ENCODE peak calls at places on chromosomes 7 and 10, in eight cellular contexts. One of them, this sample, is unnamed.

GRCh38 chr7:40977533-40977932 is 725.4 kb downstream of the INHBA start:
- DNase-seq in transverse colon: no peak
- DNase-seq in Peyer's patch: no peak
- DNase-seq in AG04450: no peak
- DNase-seq in NCI-H460: no peak
- DNase-seq in NCI-H1105: no peak
- DNase-seq in D341Med: no peak
- DNase-seq in kidney glomerular epithelial cell: no peak
- DNase-seq in this sample: no peak

GRCh38 chr7:90749262-90749661 is 153.1 kb downstream of the CDK14 start:
- DNase-seq in AG04450: no peak
- DNase-seq in kidney glomerular epithelial cell: no peak
- DNase-seq in NCI-H1105: no peak
- DNase-seq in Peyer's patch: no peak
- DNase-seq in transverse colon: no peak
- DNase-seq in NCI-H460: no peak
- DNase-seq in D341Med: no peak
- DNase-seq in this sample: no peak

GRCh38 chr7:114087674-114088539 is 169.1 kb upstream of the PPP1R3A start:
- DNase-seq in NCI-H1105: no peak
- DNase-seq in D341Med: peak
- DNase-seq in kidney glomerular epithelial cell: no peak
- DNase-seq in transverse colon: peak
- DNase-seq in Peyer's patch: no peak
- DNase-seq in AG04450: no peak
- DNase-seq in NCI-H460: no peak
- DNase-seq in this sample: no peak

GRCh38 chr7:138513344-138513871 is 53.3 kb downstream of the TRIM24 start:
- DNase-seq in kidney glomerular epithelial cell: no peak
- DNase-seq in NCI-H460: no peak
- DNase-seq in D341Med: no peak
- DNase-seq in Peyer's patch: no peak
- DNase-seq in transverse colon: no peak
- DNase-seq in NCI-H1105: no peak
- DNase-seq in AG04450: no peak
- DNase-seq in this sample: no peak

GRCh38 chr10:12847361-12847975 is 154.0 kb downstream of the CCDC3 start:
- DNase-seq in AG04450: no peak
- DNase-seq in NCI-H1105: no peak
- DNase-seq in kidney glomerular epithelial cell: no peak
- DNase-seq in NCI-H460: no peak
- DNase-seq in Peyer's patch: no peak
- DNase-seq in transverse colon: no peak
- DNase-seq in D341Med: no peak
- DNase-seq in this sample: no peak

GRCh38 chr10:103852189-103852711 is 3.1 kb downstream of the SH3PXD2A start:
- DNase-seq in NCI-H1105: no peak
- DNase-seq in D341Med: no peak
- DNase-seq in transverse colon: peak
- DNase-seq in kidney glomerular epithelial cell: no peak
- DNase-seq in AG04450: no peak
- DNase-seq in Peyer's patch: no peak
- DNase-seq in NCI-H460: no peak
- DNase-seq in this sample: no peak

GRCh38 chr10:17229967-17230682 is 2.1 kb downstream of the VIM start:
- DNase-seq in NCI-H460: peak
- DNase-seq in NCI-H1105: peak
- DNase-seq in AG04450: no peak
- DNase-seq in transverse colon: peak
- DNase-seq in Peyer's patch: peak
- DNase-seq in kidney glomerular epithelial cell: peak
- DNase-seq in D341Med: peak
- DNase-seq in this sample: peak

GRCh38 chr10:33098966-33099663 is 141.1 kb upstream of the ITGB1 start:
- DNase-seq in transverse colon: no peak
- DNase-seq in D341Med: no peak
- DNase-seq in NCI-H460: no peak
- DNase-seq in kidney glomerular epithelial cell: no peak
- DNase-seq in Peyer's patch: no peak
- DNase-seq in AG04450: no peak
- DNase-seq in NCI-H1105: no peak
- DNase-seq in this sample: no peak

GRCh38 chr10:70132098-70133029 is at the start of gene AIFM2:
- DNase-seq in NCI-H460: peak
- DNase-seq in transverse colon: peak
- DNase-seq in NCI-H1105: peak
- DNase-seq in Peyer's patch: peak
- DNase-seq in AG04450: no peak
- DNase-seq in kidney glomerular epithelial cell: peak
- DNase-seq in D341Med: no peak
- DNase-seq in this sample: peak

GRCh38 chr10:48525956-48526355 is 78.9 kb downstream of the ARHGAP22 start:
- DNase-seq in kidney glomerular epithelial cell: no peak
- DNase-seq in Peyer's patch: no peak
- DNase-seq in AG04450: no peak
- DNase-seq in D341Med: no peak
- DNase-seq in transverse colon: no peak
- DNase-seq in NCI-H460: no peak
- DNase-seq in NCI-H1105: no peak
- DNase-seq in this sample: no peak

GRCh38 chr7:106367018-106367420 is 82.2 kb upstream of the NAMPT start:
- DNase-seq in NCI-H1105: no peak
- DNase-seq in D341Med: peak
- DNase-seq in AG04450: no peak
- DNase-seq in transverse colon: no peak
- DNase-seq in Peyer's patch: no peak
- DNase-seq in kidney glomerular epithelial cell: peak
- DNase-seq in NCI-H460: no peak
- DNase-seq in this sample: no peak

GRCh38 chr10:44952779-44953231 is 6.8 kb upstream of the RASSF4 start:
- DNase-seq in Peyer's patch: peak
- DNase-seq in AG04450: no peak
- DNase-seq in D341Med: no peak
- DNase-seq in NCI-H460: no peak
- DNase-seq in transverse colon: no peak
- DNase-seq in kidney glomerular epithelial cell: peak
- DNase-seq in NCI-H1105: no peak
- DNase-seq in this sample: no peak

GRCh38 chr7:3301831-3302618 is 973 bp downstream of the SDK1 start:
- DNase-seq in D341Med: peak
- DNase-seq in transverse colon: no peak
- DNase-seq in AG04450: no peak
- DNase-seq in kidney glomerular epithelial cell: peak
- DNase-seq in Peyer's patch: no peak
- DNase-seq in NCI-H1105: peak
- DNase-seq in NCI-H460: peak
- DNase-seq in this sample: peak

GRCh38 chr7:142685877-142686508 is 63.3 kb upstream of the PRSS1 start:
- DNase-seq in NCI-H1105: peak
- DNase-seq in transverse colon: no peak
- DNase-seq in Peyer's patch: no peak
- DNase-seq in AG04450: no peak
- DNase-seq in kidney glomerular epithelial cell: no peak
- DNase-seq in NCI-H460: no peak
- DNase-seq in D341Med: no peak
- DNase-seq in this sample: peak

GRCh38 chr10:83045731-83046130 is 1093.6 kb upstream of the GHITM start:
- DNase-seq in NCI-H460: no peak
- DNase-seq in Peyer's patch: no peak
- DNase-seq in AG04450: no peak
- DNase-seq in kidney glomerular epithelial cell: no peak
- DNase-seq in NCI-H1105: no peak
- DNase-seq in D341Med: no peak
- DNase-seq in transverse colon: no peak
- DNase-seq in this sample: no peak

GRCh38 chr10:17023386-17024298 is 106.0 kb downstream of the CUBN start:
- DNase-seq in kidney glomerular epithelial cell: peak
- DNase-seq in NCI-H460: peak
- DNase-seq in Peyer's patch: peak
- DNase-seq in NCI-H1105: no peak
- DNase-seq in transverse colon: peak
- DNase-seq in D341Med: no peak
- DNase-seq in AG04450: peak
- DNase-seq in this sample: no peak

GRCh38 chr10:28564905-28565304 is 32.0 kb downstream of the WAC start:
- DNase-seq in transverse colon: no peak
- DNase-seq in kidney glomerular epithelial cell: no peak
- DNase-seq in D341Med: no peak
- DNase-seq in NCI-H460: no peak
- DNase-seq in NCI-H1105: no peak
- DNase-seq in Peyer's patch: no peak
- DNase-seq in AG04450: peak
- DNase-seq in this sample: no peak

GRCh38 chr10:86371116-86371515 is 4.5 kb upstream of the GRID1 start:
- DNase-seq in NCI-H1105: no peak
- DNase-seq in AG04450: no peak
- DNase-seq in D341Med: no peak
- DNase-seq in kidney glomerular epithelial cell: no peak
- DNase-seq in Peyer's patch: no peak
- DNase-seq in transverse colon: no peak
- DNase-seq in NCI-H460: no peak
- DNase-seq in this sample: no peak

GRCh38 chr10:110425684-110426293 is 71.9 kb upstream of the DUSP5 start:
- DNase-seq in Peyer's patch: no peak
- DNase-seq in AG04450: peak
- DNase-seq in D341Med: no peak
- DNase-seq in NCI-H460: peak
- DNase-seq in kidney glomerular epithelial cell: peak
- DNase-seq in transverse colon: no peak
- DNase-seq in NCI-H1105: no peak
- DNase-seq in this sample: no peak

GRCh38 chr10:112580267-112580666 is 133.3 kb downstream of the VTI1A start:
- DNase-seq in transverse colon: no peak
- DNase-seq in kidney glomerular epithelial cell: no peak
- DNase-seq in NCI-H460: no peak
- DNase-seq in NCI-H1105: no peak
- DNase-seq in Peyer's patch: no peak
- DNase-seq in AG04450: no peak
- DNase-seq in D341Med: no peak
- DNase-seq in this sample: no peak

GRCh38 chr10:114276066-114276465 is 37.0 kb downstream of the VWA2 start:
- DNase-seq in Peyer's patch: no peak
- DNase-seq in AG04450: no peak
- DNase-seq in NCI-H460: no peak
- DNase-seq in NCI-H1105: no peak
- DNase-seq in transverse colon: no peak
- DNase-seq in D341Med: no peak
- DNase-seq in kidney glomerular epithelial cell: no peak
- DNase-seq in this sample: no peak

GRCh38 chr10:11095374-11095785 is 77.7 kb downstream of the CELF2 start:
- DNase-seq in transverse colon: no peak
- DNase-seq in Peyer's patch: no peak
- DNase-seq in D341Med: no peak
- DNase-seq in NCI-H1105: no peak
- DNase-seq in kidney glomerular epithelial cell: no peak
- DNase-seq in AG04450: no peak
- DNase-seq in NCI-H460: no peak
- DNase-seq in this sample: no peak

GRCh38 chr10:7070950-7071349 is 339.9 kb downstream of the SFMBT2 start:
- DNase-seq in NCI-H1105: no peak
- DNase-seq in D341Med: no peak
- DNase-seq in Peyer's patch: no peak
- DNase-seq in AG04450: no peak
- DNase-seq in transverse colon: no peak
- DNase-seq in NCI-H460: no peak
- DNase-seq in kidney glomerular epithelial cell: no peak
- DNase-seq in this sample: no peak

GRCh38 chr7:1175967-1176851 is 16.2 kb upstream of the ZFAND2A start:
- DNase-seq in D341Med: peak
- DNase-seq in kidney glomerular epithelial cell: peak
- DNase-seq in transverse colon: peak
- DNase-seq in NCI-H1105: peak
- DNase-seq in NCI-H460: peak
- DNase-seq in Peyer's patch: peak
- DNase-seq in AG04450: no peak
- DNase-seq in this sample: peak

GRCh38 chr10:59465089-59465488 is 102.7 kb upstream of the FAM13C start:
- DNase-seq in kidney glomerular epithelial cell: peak
- DNase-seq in AG04450: peak
- DNase-seq in NCI-H460: no peak
- DNase-seq in Peyer's patch: no peak
- DNase-seq in transverse colon: no peak
- DNase-seq in D341Med: no peak
- DNase-seq in NCI-H1105: no peak
- DNase-seq in this sample: peak

GRCh38 chr10:93874309-93875031 is 19.3 kb upstream of the SLC35G1 start:
- DNase-seq in NCI-H460: no peak
- DNase-seq in D341Med: no peak
- DNase-seq in NCI-H1105: peak
- DNase-seq in transverse colon: no peak
- DNase-seq in AG04450: no peak
- DNase-seq in Peyer's patch: no peak
- DNase-seq in kidney glomerular epithelial cell: peak
- DNase-seq in this sample: peak

GRCh38 chr7:55502988-55503514 is 69.3 kb downstream of the VOPP1 start:
- DNase-seq in Peyer's patch: no peak
- DNase-seq in NCI-H460: no peak
- DNase-seq in D341Med: no peak
- DNase-seq in kidney glomerular epithelial cell: no peak
- DNase-seq in AG04450: no peak
- DNase-seq in NCI-H1105: peak
- DNase-seq in transverse colon: no peak
- DNase-seq in this sample: no peak

GRCh38 chr10:3107426-3107961 is 40.1 kb downstream of the PFKP start:
- DNase-seq in NCI-H1105: no peak
- DNase-seq in AG04450: peak
- DNase-seq in NCI-H460: peak
- DNase-seq in kidney glomerular epithelial cell: peak
- DNase-seq in transverse colon: peak
- DNase-seq in Peyer's patch: no peak
- DNase-seq in D341Med: no peak
- DNase-seq in this sample: no peak

GRCh38 chr7:24102988-24103387 is 181.0 kb upstream of the NPY start:
- DNase-seq in NCI-H460: no peak
- DNase-seq in D341Med: no peak
- DNase-seq in kidney glomerular epithelial cell: no peak
- DNase-seq in AG04450: no peak
- DNase-seq in NCI-H1105: no peak
- DNase-seq in Peyer's patch: no peak
- DNase-seq in transverse colon: no peak
- DNase-seq in this sample: no peak

GRCh38 chr10:60883187-60883586 is 60.8 kb downstream of the RHOBTB1 start:
- DNase-seq in transverse colon: peak
- DNase-seq in NCI-H460: peak
- DNase-seq in NCI-H1105: no peak
- DNase-seq in D341Med: peak
- DNase-seq in Peyer's patch: no peak
- DNase-seq in kidney glomerular epithelial cell: no peak
- DNase-seq in AG04450: no peak
- DNase-seq in this sample: no peak

GRCh38 chr7:50369408-50370026 is 65.0 kb downstream of the IKZF1 start:
- DNase-seq in D341Med: peak
- DNase-seq in NCI-H460: no peak
- DNase-seq in NCI-H1105: peak
- DNase-seq in kidney glomerular epithelial cell: no peak
- DNase-seq in Peyer's patch: no peak
- DNase-seq in AG04450: no peak
- DNase-seq in transverse colon: no peak
- DNase-seq in this sample: peak

GRCh38 chr10:3494131-3494878 is 290.7 kb downstream of the KLF6 start:
- DNase-seq in D341Med: no peak
- DNase-seq in transverse colon: no peak
- DNase-seq in NCI-H460: no peak
- DNase-seq in kidney glomerular epithelial cell: no peak
- DNase-seq in Peyer's patch: no peak
- DNase-seq in NCI-H1105: no peak
- DNase-seq in AG04450: no peak
- DNase-seq in this sample: no peak

GRCh38 chr7:133434246-133434865 is 181.5 kb downstream of the EXOC4 start:
- DNase-seq in D341Med: peak
- DNase-seq in AG04450: no peak
- DNase-seq in transverse colon: no peak
- DNase-seq in NCI-H460: peak
- DNase-seq in kidney glomerular epithelial cell: peak
- DNase-seq in NCI-H1105: no peak
- DNase-seq in Peyer's patch: no peak
- DNase-seq in this sample: no peak

GRCh38 chr10:73232887-73233286 is 14.2 kb downstream of the DNAJC9 start:
- DNase-seq in NCI-H1105: no peak
- DNase-seq in NCI-H460: no peak
- DNase-seq in D341Med: peak
- DNase-seq in transverse colon: no peak
- DNase-seq in AG04450: no peak
- DNase-seq in Peyer's patch: no peak
- DNase-seq in kidney glomerular epithelial cell: no peak
- DNase-seq in this sample: no peak